ENCODE peak calls at places on chromosomes 2 and 18, in nine cellular contexts. A is DMS53; K is activated CD4-positive, CD25-positive, alpha-beta regulatory T cell; I is activated CD4-positive, alpha-beta T cell treated with anti-CD3 and anti-CD28 coated beads, Interleukin-2, amount 50 U/mL, for 48 hours; D is HCEC 1CT; S is NCI-H2081; W is HepG2; J is GM20000; B is EL. X is an unnamed sample.
A peak's percentile ranks its signal among the peaks of the same experiment; 100 is the strongest.

GRCh38 chr18:45343365-45343764 is 271.9 kb upstream of the SLC14A2 start:
- DNase-seq in A (no peak), K (no peak), I (no peak), D (no peak), S (no peak), W (no peak), J (no peak), B (no peak), X (no peak)

GRCh38 chr2:134269986-134270735 is 16.3 kb downstream of the MGAT5 start:
- DNase-seq in A (no peak), K (no peak), I (no peak), D (no peak), S (no peak), W (no peak), J (no peak), B (no peak), X (no peak)

GRCh38 chr2:223007531-223007930 is 44.5 kb upstream of the KCNE4 start:
- DNase-seq in A (no peak), K (no peak), I (no peak), D (peak; percentile 45), S (no peak), W (no peak), J (no peak), B (peak; percentile 37), X (no peak)

GRCh38 chr2:72012886-72013574 is 134.6 kb downstream of the CYP26B1 start:
- DNase-seq in A (no peak), K (no peak), I (no peak), D (no peak), S (no peak), W (no peak), J (no peak), B (no peak), X (no peak)

GRCh38 chr2:96151595-96152300 is 6.5 kb upstream of the DUSP2 start:
- DNase-seq in A (no peak), K (no peak), I (no peak), D (no peak), S (no peak), W (no peak), J (no peak), B (no peak), X (no peak)

GRCh38 chr2:127910415-127910814 is 24.7 kb upstream of the AMMECR1L start:
- DNase-seq in A (no peak), K (no peak), I (no peak), D (no peak), S (no peak), W (no peak), J (no peak), B (no peak), X (no peak)

GRCh38 chr2:30487603-30488002 is 40.6 kb downstream of the LCLAT1 start:
- DNase-seq in A (peak; percentile 2), K (no peak), I (no peak), D (no peak), S (no peak), W (no peak), J (no peak), B (no peak), X (no peak)

GRCh38 chr18:75204262-75204977 is 4.5 kb downstream of the PTGR3 start:
- DNase-seq in A (no peak), K (no peak), I (no peak), D (no peak), S (no peak), W (no peak), J (peak; percentile 38), B (peak; percentile 60), X (no peak)

GRCh38 chr2:108616731-108617161 is 82.5 kb downstream of the LIMS1 start:
- DNase-seq in A (peak; percentile 31), K (no peak), I (no peak), D (peak; percentile 61), S (peak; percentile 94), W (no peak), J (no peak), B (peak; percentile 59), X (no peak)

GRCh38 chr2:70511986-70512729 is 41.5 kb downstream of the TGFA start:
- DNase-seq in A (no peak), K (no peak), I (no peak), D (no peak), S (no peak), W (no peak), J (no peak), B (no peak), X (no peak)

GRCh38 chr18:14916851-14917250 is 168.9 kb downstream of the ANKRD30B start:
- DNase-seq in A (no peak), K (no peak), I (no peak), D (no peak), S (no peak), W (no peak), J (no peak), B (no peak), X (no peak)

GRCh38 chr2:70087703-70088507 is 628 bp downstream of the PCBP1 start:
- DNase-seq in A (peak; percentile 83), K (no peak), I (peak; percentile 65), D (peak; percentile 53), S (no peak), W (peak; percentile 64), J (peak; percentile 30), B (peak; percentile 45), X (no peak)

GRCh38 chr2:240396623-240397541 is 38.6 kb upstream of the GPC1 start:
- DNase-seq in A (no peak), K (no peak), I (no peak), D (no peak), S (no peak), W (no peak), J (no peak), B (no peak), X (no peak)

GRCh38 chr2:191995285-191995684 is 148.4 kb upstream of the CAVIN2 start:
- DNase-seq in A (peak; percentile 19), K (no peak), I (no peak), D (peak; percentile 33), S (no peak), W (no peak), J (no peak), B (peak; percentile 12), X (no peak)

GRCh38 chr2:5535301-5535700 is 156.9 kb upstream of the SOX11 start:
- DNase-seq in A (no peak), K (no peak), I (no peak), D (no peak), S (no peak), W (no peak), J (no peak), B (no peak), X (no peak)

GRCh38 chr2:117523267-117523666 is 291.2 kb upstream of the DDX18 start:
- DNase-seq in A (peak; percentile 90), K (no peak), I (no peak), D (no peak), S (peak; percentile 83), W (no peak), J (no peak), B (no peak), X (no peak)